ENCODE peak calls at places on chromosome 19, in six cellular contexts. Q, B, K, W, J and L are unnamed samples.

GRCh38 chr19:14347999-14348889 is 33.0 kb upstream of the ADGRE5 start:
- DNase-seq in Q (no peak), K (no peak), W (no peak), B (peak), J (no peak), L (no peak)

GRCh38 chr19:46717716-46718143 is 816 bp upstream of the PRKD2 start:
- DNase-seq in K (no peak), Q (no peak), B (no peak), J (no peak), W (no peak), L (no peak)

GRCh38 chr19:14479985-14480694 is 5.0 kb upstream of the PTGER1 start:
- DNase-seq in W (peak), Q (no peak), B (peak), J (no peak), K (no peak), L (no peak)

GRCh38 chr19:29544656-29545360 is 19.0 kb downstream of the VSTM2B start:
- DNase-seq in W (no peak), J (no peak), B (no peak), Q (no peak), K (no peak), L (no peak)

GRCh38 chr19:44712864-44713515 is 14.0 kb downstream of the CEACAM16 start:
- DNase-seq in B (no peak), Q (no peak), W (no peak), J (no peak), K (no peak), L (no peak)

GRCh38 chr19:4870025-4870700 is 2.7 kb upstream of the PLIN3 start:
- DNase-seq in J (no peak), Q (peak), B (no peak), W (peak), K (peak), L (peak)

GRCh38 chr19:35213678-35214632 is 14.6 kb downstream of the FAM187B start:
- DNase-seq in B (peak), Q (peak), K (no peak), J (peak), W (no peak), L (peak)

GRCh38 chr19:20321139-20321656 is 154.2 kb downstream of the ZNF486 start:
- DNase-seq in Q (no peak), W (no peak), B (no peak), K (no peak), J (no peak), L (no peak)

GRCh38 chr19:18895038-18895827 is 725 bp downstream of the CERS1 start:
- DNase-seq in K (no peak), J (peak), W (no peak), Q (no peak), B (no peak), L (no peak)

GRCh38 chr19:18156841-18157464 is 4.0 kb downstream of the PIK3R2 start:
- DNase-seq in W (peak), K (no peak), J (no peak), Q (peak), B (no peak), L (no peak)

GRCh38 chr19:41597600-41598041 is 21.7 kb downstream of the CEACAM21 start:
- DNase-seq in Q (peak), J (peak), K (peak), W (peak), B (peak), L (peak)

GRCh38 chr19:2123682-2124387 is 27.1 kb downstream of the IZUMO4 start:
- DNase-seq in W (no peak), Q (no peak), J (no peak), B (no peak), K (no peak), L (no peak)

GRCh38 chr19:10835089-10835753 is 791 bp downstream of the TMED1 start:
- DNase-seq in K (no peak), B (no peak), W (no peak), J (no peak), Q (no peak), L (peak)

GRCh38 chr19:42412661-42413076 is 14.5 kb downstream of the LIPE start:
- DNase-seq in J (no peak), Q (no peak), B (no peak), K (no peak), W (no peak), L (no peak)

GRCh38 chr19:18063463-18063862 is 23.3 kb downstream of the IL12RB1 start:
- DNase-seq in B (peak), J (no peak), W (no peak), Q (no peak), K (no peak), L (no peak)

GRCh38 chr19:13856530-13856929 is 20.4 kb upstream of the NANOS3 start:
- DNase-seq in B (no peak), W (no peak), K (no peak), J (no peak), Q (no peak), L (no peak)

GRCh38 chr19:8811315-8812172 is 20.6 kb downstream of the ZNF558 start:
- DNase-seq in B (no peak), J (no peak), W (no peak), K (no peak), Q (no peak), L (no peak)

GRCh38 chr19:30684613-30685012 is 312.4 kb downstream of the ZNF536 start:
- DNase-seq in K (no peak), B (no peak), J (no peak), Q (no peak), W (no peak), L (no peak)

GRCh38 chr19:30556230-30556711 is 184.1 kb downstream of the ZNF536 start:
- DNase-seq in K (no peak), W (no peak), B (no peak), J (peak), Q (no peak), L (no peak)

GRCh38 chr19:41774515-41774980 is 19.2 kb downstream of the CEACAM6 start:
- DNase-seq in Q (no peak), W (no peak), K (no peak), B (peak), J (peak), L (peak)

GRCh38 chr19:49119411-49120324 is at the start of gene PPFIA3:
- DNase-seq in W (peak), K (no peak), J (no peak), B (peak), Q (no peak), L (no peak)

GRCh38 chr19:33177417-33177976 is 16.6 kb upstream of the LRP3 start:
- DNase-seq in Q (no peak), J (no peak), K (no peak), W (no peak), B (no peak), L (no peak)

GRCh38 chr19:54418030-54418929 is 3.0 kb downstream of the TTYH1 start:
- DNase-seq in W (no peak), K (peak), B (no peak), J (no peak), Q (no peak), L (no peak)

GRCh38 chr19:30227661-30228112 is 144.5 kb upstream of the ZNF536 start:
- DNase-seq in J (peak), W (no peak), B (no peak), Q (no peak), K (no peak), L (no peak)